ENCODE peak calls at places on chromosome 13, in four cellular contexts. One of them, this sample, is unnamed.

GRCh38 chr13:22740264-22740663 is 440.5 kb upstream of the SGCG start:
- DNase-seq in GM12865: no peak
- DNase-seq in hepatocyte: no peak
- DNase-seq in lower leg skin: no peak
- DNase-seq in this sample: peak; percentile 39

GRCh38 chr13:50033696-50034095 is 18.5 kb downstream of the KCNRG start:
- DNase-seq in hepatocyte: no peak
- DNase-seq in GM12865: no peak
- DNase-seq in lower leg skin: no peak
- DNase-seq in this sample: peak; percentile 36

GRCh38 chr13:49288458-49288857 is 40.7 kb downstream of the CDADC1 start:
- DNase-seq in hepatocyte: no peak
- DNase-seq in lower leg skin: no peak
- DNase-seq in GM12865: no peak
- DNase-seq in this sample: no peak

GRCh38 chr13:40799508-40799907 is 10.1 kb downstream of the SLC25A15 start:
- DNase-seq in hepatocyte: no peak
- DNase-seq in GM12865: no peak
- DNase-seq in lower leg skin: no peak
- DNase-seq in this sample: no peak

GRCh38 chr13:46179576-46180368 is 2.2 kb downstream of the LCP1 start:
- DNase-seq in hepatocyte: no peak
- DNase-seq in lower leg skin: peak; percentile 55
- DNase-seq in GM12865: peak; percentile 81
- DNase-seq in this sample: no peak

GRCh38 chr13:61170791-61171330 is 244.8 kb downstream of the PCDH20 start:
- DNase-seq in lower leg skin: no peak
- DNase-seq in hepatocyte: no peak
- DNase-seq in GM12865: no peak
- DNase-seq in this sample: no peak

GRCh38 chr13:109157275-109157674 is 527.9 kb downstream of the MYO16 start:
- DNase-seq in hepatocyte: no peak
- DNase-seq in GM12865: no peak
- DNase-seq in lower leg skin: no peak
- DNase-seq in this sample: peak; percentile 40

GRCh38 chr13:71118779-71119364 is 748.1 kb downstream of the DACH1 start:
- DNase-seq in hepatocyte: no peak
- DNase-seq in lower leg skin: no peak
- DNase-seq in GM12865: no peak
- DNase-seq in this sample: no peak

GRCh38 chr13:46168341-46168740 is 13.6 kb downstream of the LCP1 start:
- DNase-seq in GM12865: peak; percentile 76
- DNase-seq in lower leg skin: peak; percentile 66
- DNase-seq in hepatocyte: peak; percentile 75
- DNase-seq in this sample: peak; percentile 88

GRCh38 chr13:46721054-46721453 is 75.9 kb downstream of the ESD start:
- DNase-seq in lower leg skin: peak; percentile 49
- DNase-seq in GM12865: peak; percentile 53
- DNase-seq in hepatocyte: peak; percentile 67
- DNase-seq in this sample: no peak

GRCh38 chr13:46575843-46576242 is 22.9 kb downstream of the LRCH1 start:
- DNase-seq in hepatocyte: no peak
- DNase-seq in lower leg skin: no peak
- DNase-seq in GM12865: no peak
- DNase-seq in this sample: no peak

GRCh38 chr13:43363156-43363918 is 340.0 kb downstream of the DNAJC15 start:
- DNase-seq in GM12865: no peak
- DNase-seq in lower leg skin: no peak
- DNase-seq in hepatocyte: no peak
- DNase-seq in this sample: no peak
- H3K4me3 ChIP-seq in GM12865: no peak overlapping the region
- H3K4me3 ChIP-seq in lower leg skin: no peak overlapping the region
- H3K4me3 ChIP-seq in hepatocyte: no peak overlapping the region
- H3K4me3 ChIP-seq in this sample: no peak overlapping the region

GRCh38 chr13:38804536-38804935 is 117.7 kb downstream of the FREM2 start:
- DNase-seq in lower leg skin: no peak
- DNase-seq in GM12865: no peak
- DNase-seq in hepatocyte: no peak
- DNase-seq in this sample: no peak
- H3K4me3 ChIP-seq in lower leg skin: no peak overlapping the region
- H3K4me3 ChIP-seq in GM12865: no peak overlapping the region
- H3K4me3 ChIP-seq in hepatocyte: no peak overlapping the region
- H3K4me3 ChIP-seq in this sample: no peak overlapping the region

GRCh38 chr13:111176421-111176820 is 61.3 kb downstream of the ARHGEF7 start:
- DNase-seq in GM12865: no peak
- DNase-seq in lower leg skin: no peak
- DNase-seq in hepatocyte: no peak
- DNase-seq in this sample: no peak

GRCh38 chr13:111178417-111178816 is 63.3 kb downstream of the ARHGEF7 start:
- DNase-seq in hepatocyte: no peak
- DNase-seq in lower leg skin: no peak
- DNase-seq in GM12865: no peak
- DNase-seq in this sample: no peak

GRCh38 chr13:111175948-111176347 is 60.8 kb downstream of the ARHGEF7 start:
- DNase-seq in lower leg skin: no peak
- DNase-seq in hepatocyte: no peak
- DNase-seq in GM12865: no peak
- DNase-seq in this sample: no peak

GRCh38 chr13:111177081-111177711 is 62.1 kb downstream of the ARHGEF7 start:
- DNase-seq in lower leg skin: peak; percentile 39
- DNase-seq in GM12865: peak; percentile 73
- DNase-seq in hepatocyte: no peak
- DNase-seq in this sample: no peak

DNA sequence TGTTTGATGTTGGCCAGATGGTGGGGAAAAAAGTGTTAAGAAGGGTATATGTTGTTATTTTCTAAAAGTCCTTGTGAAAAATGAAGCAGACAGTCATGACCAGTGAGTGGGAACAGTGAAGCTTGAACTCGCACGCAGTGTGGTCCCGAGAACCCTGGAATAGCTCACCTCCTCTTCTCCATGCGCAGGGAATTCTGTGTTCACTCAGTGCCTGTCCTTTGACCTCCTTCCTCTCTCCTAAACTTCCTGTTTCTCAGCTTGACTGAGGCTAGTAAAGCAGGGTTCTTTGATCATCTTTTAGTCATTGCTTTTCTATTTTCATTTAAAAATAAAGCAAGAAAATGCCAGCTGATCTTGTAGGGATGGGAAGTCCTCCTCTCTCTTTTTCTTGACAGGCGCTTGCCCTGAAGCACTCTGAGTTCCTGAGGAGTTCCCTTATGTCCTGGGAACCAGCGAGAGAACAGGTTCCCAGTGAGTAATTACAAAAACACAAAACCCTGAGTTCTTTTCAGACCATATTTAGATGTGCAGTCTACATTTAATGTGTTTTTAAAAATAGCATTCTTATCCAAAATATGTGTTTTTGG is 62.8 kb downstream of the ARHGEF7 start:
- DNase-seq in hepatocyte: no peak
- DNase-seq in lower leg skin: no peak
- DNase-seq in GM12865: no peak
- DNase-seq in this sample: peak; percentile 45
- H3K4me3 ChIP-seq in hepatocyte: no peak overlapping the region
- H3K4me3 ChIP-seq in lower leg skin: no peak overlapping the region
- H3K4me3 ChIP-seq in GM12865: no peak overlapping the region
- H3K4me3 ChIP-seq in this sample: no peak overlapping the region

GRCh38 chr13:75691183-75691582 is 55.1 kb downstream of the LMO7 start:
- DNase-seq in GM12865: no peak
- DNase-seq in lower leg skin: no peak
- DNase-seq in hepatocyte: no peak
- DNase-seq in this sample: no peak
- H3K4me3 ChIP-seq in GM12865: no peak overlapping the region
- H3K4me3 ChIP-seq in lower leg skin: no peak overlapping the region
- H3K4me3 ChIP-seq in hepatocyte: no peak overlapping the region
- H3K4me3 ChIP-seq in this sample: no peak overlapping the region

DNA sequence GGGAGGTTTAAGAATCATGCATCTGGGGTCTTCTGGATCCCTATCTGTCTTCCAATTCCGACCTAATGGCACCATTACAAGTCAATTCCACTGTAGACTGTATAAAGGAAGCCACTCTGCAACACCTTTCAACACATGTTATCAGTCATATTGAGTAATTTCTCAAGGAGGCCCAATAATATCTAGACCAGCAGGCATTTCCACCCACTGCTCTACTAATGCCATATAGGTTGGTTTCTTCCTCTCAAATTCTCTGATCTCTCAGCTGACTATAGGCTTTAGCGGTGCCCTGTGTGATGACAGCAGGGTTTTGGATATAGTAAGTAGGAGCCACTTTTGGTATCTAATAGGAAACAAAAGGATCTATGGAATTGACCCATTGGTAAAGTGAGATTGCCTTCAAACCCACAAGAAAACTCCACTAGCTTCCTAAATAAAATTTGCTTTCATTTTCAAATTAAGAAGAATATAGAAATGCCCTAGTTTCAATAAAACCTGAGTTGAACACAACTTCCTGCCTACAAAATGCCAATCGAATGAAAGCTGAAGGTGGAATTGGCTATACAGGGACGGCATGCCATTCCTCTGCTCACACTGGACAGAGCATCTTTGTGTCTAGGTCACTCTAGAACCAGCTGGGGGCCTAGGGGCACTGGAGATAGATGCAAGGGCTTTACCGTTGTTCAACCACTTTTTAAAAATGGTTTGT is 12.3 kb upstream of the ITM2B start:
- DNase-seq in hepatocyte: no peak
- DNase-seq in GM12865: no peak
- DNase-seq in lower leg skin: no peak
- DNase-seq in this sample: peak; percentile 51
- H3K4me3 ChIP-seq in hepatocyte: no peak overlapping the region
- H3K4me3 ChIP-seq in GM12865: no peak overlapping the region
- H3K4me3 ChIP-seq in lower leg skin: no peak overlapping the region
- H3K4me3 ChIP-seq in this sample: no peak overlapping the region

DNA sequence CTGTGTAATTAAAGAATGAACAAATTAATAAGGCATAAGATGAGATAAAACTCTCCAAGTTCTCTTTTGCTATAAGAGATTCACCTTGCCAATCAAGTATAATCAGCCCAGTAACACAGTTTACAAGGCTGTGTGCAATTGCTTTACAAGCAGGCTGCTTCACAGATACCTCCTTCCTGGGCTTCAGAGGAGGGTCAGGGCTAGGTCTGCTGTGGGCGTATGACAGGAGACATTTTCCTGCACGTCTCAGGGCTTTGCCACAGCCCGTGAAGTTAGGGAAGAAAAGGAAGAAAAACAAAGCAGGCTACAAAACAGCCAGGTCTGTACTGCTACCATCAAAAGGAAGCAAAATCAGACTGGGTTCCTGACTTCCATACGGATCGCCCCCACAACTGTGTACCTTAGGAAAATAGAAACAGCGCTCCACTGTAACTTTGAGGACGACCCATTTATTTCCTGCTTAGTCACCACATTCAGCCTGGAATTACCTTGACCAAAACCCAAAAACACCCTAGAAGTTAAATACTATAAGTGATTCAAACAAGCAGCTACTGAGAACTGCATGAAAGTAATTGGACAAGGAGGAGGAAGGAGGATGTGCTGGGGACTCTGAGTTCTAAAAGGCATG is 12.4 kb downstream of the EFNB2 start:
- DNase-seq in lower leg skin: no peak
- DNase-seq in GM12865: no peak
- DNase-seq in hepatocyte: no peak
- DNase-seq in this sample: no peak
- H3K4me3 ChIP-seq in lower leg skin: no peak overlapping the region
- H3K4me3 ChIP-seq in GM12865: no peak overlapping the region
- H3K4me3 ChIP-seq in hepatocyte: no peak overlapping the region
- H3K4me3 ChIP-seq in this sample: no peak overlapping the region

This sample was measured in trophoblast cell.